ENCODE peak calls at places on chromosomes 1 and 21, in four cellular contexts. One of them, this sample, is unnamed.

GRCh38 chr1:8625981-8626898 is 191.2 kb downstream of the RERE start:
- DNase-seq in tibial artery: no peak
- DNase-seq in left lung: no peak
- DNase-seq in neural progenitor cell: no peak
- DNase-seq in this sample: peak; percentile 93

GRCh38 chr1:201619513-201619912 is 80.6 kb downstream of the NAV1 start:
- DNase-seq in tibial artery: no peak
- DNase-seq in left lung: no peak
- DNase-seq in neural progenitor cell: no peak
- DNase-seq in this sample: no peak

GRCh38 chr1:228341450-228341813 is 65.2 kb downstream of the TRIM11 start:
- DNase-seq in tibial artery: no peak
- DNase-seq in left lung: peak; percentile 30
- DNase-seq in neural progenitor cell: no peak
- DNase-seq in this sample: no peak

GRCh38 chr1:182679684-182680083 is 4.7 kb downstream of the RGS8 start:
- DNase-seq in tibial artery: no peak
- DNase-seq in left lung: no peak
- DNase-seq in neural progenitor cell: no peak
- DNase-seq in this sample: no peak

GRCh38 chr1:62778208-62778607 is 5.7 kb upstream of the ATG4C start:
- DNase-seq in tibial artery: no peak
- DNase-seq in left lung: no peak
- DNase-seq in neural progenitor cell: peak; percentile 8
- DNase-seq in this sample: no peak

GRCh38 chr1:63321788-63322247 is 549 bp upstream of the FOXD3 start:
- DNase-seq in tibial artery: no peak
- DNase-seq in left lung: no peak
- DNase-seq in neural progenitor cell: peak; percentile 64
- DNase-seq in this sample: no peak

GRCh38 chr1:112636597-112637256 is 17.1 kb downstream of the CAPZA1 start:
- DNase-seq in tibial artery: no peak
- DNase-seq in left lung: no peak
- DNase-seq in neural progenitor cell: no peak
- DNase-seq in this sample: no peak

GRCh38 chr1:218346391-218347204 is 1.5 kb downstream of the TGFB2 start:
- DNase-seq in tibial artery: peak; percentile 68
- DNase-seq in left lung: no peak
- DNase-seq in neural progenitor cell: peak; percentile 43
- DNase-seq in this sample: no peak

GRCh38 chr1:215114154-215114933 is 31.8 kb downstream of the KCNK2 start:
- DNase-seq in tibial artery: no peak
- DNase-seq in left lung: no peak
- DNase-seq in neural progenitor cell: no peak
- DNase-seq in this sample: peak; percentile 34

GRCh38 chr1:36187800-36188593 is 32.0 kb downstream of the MAP7D1 start:
- DNase-seq in tibial artery: peak; percentile 94
- DNase-seq in left lung: peak; percentile 85
- DNase-seq in neural progenitor cell: peak; percentile 92
- DNase-seq in this sample: peak; percentile 80

GRCh38 chr1:48595613-48596012 is 123.6 kb upstream of the SPATA6 start:
- DNase-seq in tibial artery: no peak
- DNase-seq in left lung: no peak
- DNase-seq in neural progenitor cell: no peak
- DNase-seq in this sample: no peak

GRCh38 chr1:15952317-15953258 is 23.3 kb downstream of the ZBTB17 start:
- DNase-seq in tibial artery: peak; percentile 67
- DNase-seq in left lung: no peak
- DNase-seq in neural progenitor cell: peak; percentile 33
- DNase-seq in this sample: peak; percentile 74

GRCh38 chr1:174968750-174969244 is 30.9 kb upstream of the CACYBP start:
- DNase-seq in tibial artery: no peak
- DNase-seq in left lung: no peak
- DNase-seq in neural progenitor cell: no peak
- DNase-seq in this sample: no peak

GRCh38 chr1:20074046-20074724 is 4.2 kb downstream of the PLA2G5 start:
- DNase-seq in tibial artery: no peak
- DNase-seq in left lung: no peak
- DNase-seq in neural progenitor cell: no peak
- DNase-seq in this sample: no peak

GRCh38 chr1:186828612-186829542 is at the start of gene PLA2G4A:
- DNase-seq in tibial artery: peak; percentile 63
- DNase-seq in left lung: peak; percentile 50
- DNase-seq in neural progenitor cell: peak; percentile 68
- DNase-seq in this sample: no peak

GRCh38 chr1:19454265-19455198 is 30.8 kb downstream of the CAPZB start:
- DNase-seq in tibial artery: no peak
- DNase-seq in left lung: no peak
- DNase-seq in neural progenitor cell: no peak
- DNase-seq in this sample: no peak

GRCh38 chr1:150512846-150513245 is 2.7 kb upstream of the FALEC start:
- DNase-seq in tibial artery: no peak
- DNase-seq in left lung: no peak
- DNase-seq in neural progenitor cell: no peak
- DNase-seq in this sample: no peak

GRCh38 chr1:51297401-51298321 is 32.7 kb downstream of the TTC39A start:
- DNase-seq in tibial artery: no peak
- DNase-seq in left lung: no peak
- DNase-seq in neural progenitor cell: no peak
- DNase-seq in this sample: no peak

GRCh38 chr1:223731076-223731770 is 18.9 kb downstream of the CAPN2 start:
- DNase-seq in tibial artery: peak; percentile 90
- DNase-seq in left lung: peak; percentile 69
- DNase-seq in neural progenitor cell: no peak
- DNase-seq in this sample: no peak

GRCh38 chr1:184387069-184387870 is 441 bp downstream of the C1orf21 start:
- DNase-seq in tibial artery: peak; percentile 69
- DNase-seq in left lung: peak; percentile 51
- DNase-seq in neural progenitor cell: peak; percentile 60
- DNase-seq in this sample: no peak

GRCh38 chr1:66371233-66372005 is 162.5 kb upstream of the SGIP1 start:
- DNase-seq in tibial artery: no peak
- DNase-seq in left lung: no peak
- DNase-seq in neural progenitor cell: no peak
- DNase-seq in this sample: no peak

GRCh38 chr21:33880626-33881025 is 35.0 kb downstream of the ATP5PO start:
- DNase-seq in tibial artery: no peak
- DNase-seq in left lung: peak; percentile 22
- DNase-seq in neural progenitor cell: no peak
- DNase-seq in this sample: no peak

GRCh38 chr1:162360237-162360873 is 16.3 kb downstream of the SPATA46 start:
- DNase-seq in tibial artery: no peak
- DNase-seq in left lung: no peak
- DNase-seq in neural progenitor cell: no peak
- DNase-seq in this sample: no peak

GRCh38 chr1:15956150-15956549 is 19.8 kb downstream of the ZBTB17 start:
- DNase-seq in tibial artery: no peak
- DNase-seq in left lung: no peak
- DNase-seq in neural progenitor cell: no peak
- DNase-seq in this sample: no peak

GRCh38 chr1:218459878-218460277 is 114.7 kb downstream of the TGFB2 start:
- DNase-seq in tibial artery: peak; percentile 67
- DNase-seq in left lung: peak; percentile 36
- DNase-seq in neural progenitor cell: peak; percentile 66
- DNase-seq in this sample: peak; percentile 44

GRCh38 chr1:174039069-174039468 is 16.9 kb upstream of the RC3H1 start:
- DNase-seq in tibial artery: no peak
- DNase-seq in left lung: no peak
- DNase-seq in neural progenitor cell: no peak
- DNase-seq in this sample: no peak

GRCh38 chr1:20726932-20727745 is 5.4 kb downstream of the SH2D5 start:
- DNase-seq in tibial artery: no peak
- DNase-seq in left lung: peak; percentile 24
- DNase-seq in neural progenitor cell: no peak
- DNase-seq in this sample: no peak

DNA sequence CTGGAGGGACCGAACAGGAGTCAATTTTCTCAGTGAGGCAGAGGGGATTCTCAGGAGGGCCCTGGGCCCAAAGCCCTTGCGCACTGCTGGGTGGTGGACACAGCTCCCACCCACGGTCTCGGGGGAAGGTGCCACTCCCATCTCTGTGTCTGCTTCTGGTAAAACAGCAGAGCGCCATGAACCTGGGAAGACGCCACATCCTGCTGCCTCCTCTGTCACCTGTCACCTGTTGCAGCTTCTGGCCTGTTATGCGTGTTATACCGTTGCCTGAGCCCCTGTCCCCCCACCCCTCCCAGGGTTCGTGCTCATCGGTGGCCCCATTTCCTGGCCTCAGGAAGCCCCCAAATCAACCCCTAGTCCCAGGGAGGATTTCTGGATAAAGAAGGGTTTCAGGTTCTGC is 125.8 kb upstream of the AJAP1 start:
- DNase-seq in tibial artery: no peak
- DNase-seq in left lung: no peak
- DNase-seq in neural progenitor cell: no peak
- DNase-seq in this sample: no peak
- H3K27ac ChIP-seq in tibial artery: no peak overlapping the region
- H3K27ac ChIP-seq in left lung: no peak overlapping the region
- H3K27ac ChIP-seq in neural progenitor cell: no peak overlapping the region
- H3K27ac ChIP-seq in this sample: no peak overlapping the region

DNA sequence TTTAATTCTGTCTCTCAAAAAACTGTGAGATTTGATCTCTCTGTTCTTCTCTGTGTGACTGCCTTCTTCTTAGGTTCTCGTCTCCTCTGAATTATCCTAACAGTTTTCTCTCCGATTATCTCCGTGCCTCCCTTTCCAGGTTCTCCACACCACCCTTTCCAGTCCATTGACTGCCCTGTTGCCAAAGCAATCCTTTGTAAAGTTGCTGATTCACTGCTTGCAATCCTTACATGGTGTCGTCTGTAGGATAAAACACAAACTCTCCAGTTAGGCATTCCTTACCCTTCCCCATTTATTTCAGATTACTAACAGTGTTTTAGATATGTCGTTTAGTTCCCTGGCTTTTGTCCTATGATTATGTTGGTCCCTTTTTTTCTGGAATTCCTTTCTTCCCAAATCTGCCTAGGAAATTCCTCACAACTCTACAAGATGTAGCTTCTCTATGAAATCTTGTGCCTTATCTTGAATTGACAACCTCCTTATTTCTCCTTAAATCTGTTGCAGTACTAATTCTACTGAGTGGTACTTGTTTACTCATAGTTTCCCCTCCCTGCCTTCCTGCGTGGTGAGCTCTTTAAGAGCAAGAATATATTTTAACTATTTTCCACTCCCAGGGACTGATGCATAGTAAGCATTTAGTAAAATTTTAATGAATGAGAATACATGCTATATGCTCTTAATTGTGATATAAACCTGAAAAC is 22.3 kb downstream of the RCOR3 start:
- DNase-seq in tibial artery: no peak
- DNase-seq in left lung: no peak
- DNase-seq in neural progenitor cell: peak; percentile 6
- DNase-seq in this sample: no peak
- TF ChIP-seq CTCF in tibial artery: no peak
- TF ChIP-seq CTCF in left lung: no peak
- TF ChIP-seq CTCF in neural progenitor cell: no peak
- TF ChIP-seq CTCF in this sample: no peak

GRCh38 chr21:26966978-26967913 is at the start of gene ADAMTS5:
- DNase-seq in tibial artery: peak; percentile 74
- DNase-seq in left lung: no peak
- DNase-seq in neural progenitor cell: peak; percentile 68
- DNase-seq in this sample: no peak
- H3K4me3 ChIP-seq in tibial artery: peak within 1 kb of the TSS; percentile 62
- H3K4me3 ChIP-seq in left lung: peak within 1 kb of the TSS; percentile 35
- H3K4me3 ChIP-seq in neural progenitor cell: peak within 1 kb of the TSS; percentile 53
- H3K4me3 ChIP-seq in this sample: peak within 1 kb of the TSS; percentile 73

GRCh38 chr1:198598796-198599321 is 40.0 kb upstream of the PTPRC start:
- DNase-seq in tibial artery: no peak
- DNase-seq in left lung: no peak
- DNase-seq in neural progenitor cell: no peak
- DNase-seq in this sample: no peak
- H3K27ac ChIP-seq in tibial artery: no peak overlapping the region
- H3K27ac ChIP-seq in left lung: no peak overlapping the region
- H3K27ac ChIP-seq in neural progenitor cell: no peak overlapping the region
- H3K27ac ChIP-seq in this sample: no peak overlapping the region